ENCODE peak calls at places on chromosomes 1 and 21, in five cellular contexts. One of them, this sample, is unnamed.

GRCh38 chr1:236058141-236058626 is 6.7 kb downstream of the NID1 start:
- DNase-seq in NB4: no peak
- DNase-seq in stomach: no peak
- DNase-seq in uterus: no peak
- DNase-seq in sigmoid colon: peak; percentile 45
- DNase-seq in this sample: no peak

GRCh38 chr1:155892801-155893200 is 18.3 kb downstream of the RIT1 start:
- DNase-seq in stomach: no peak
- DNase-seq in NB4: no peak
- DNase-seq in sigmoid colon: no peak
- DNase-seq in uterus: no peak
- DNase-seq in this sample: no peak

GRCh38 chr1:59672851-59673574 is 141.7 kb upstream of the HOOK1 start:
- DNase-seq in stomach: no peak
- DNase-seq in NB4: peak; percentile 51
- DNase-seq in sigmoid colon: no peak
- DNase-seq in uterus: no peak
- DNase-seq in this sample: no peak

GRCh38 chr1:17419626-17420328 is 19.7 kb downstream of the RCC2 start:
- DNase-seq in uterus: peak; percentile 77
- DNase-seq in sigmoid colon: peak; percentile 83
- DNase-seq in NB4: peak; percentile 41
- DNase-seq in stomach: peak; percentile 79
- DNase-seq in this sample: peak; percentile 81

GRCh38 chr1:220151454-220151853 is 57.5 kb downstream of the IARS2 start:
- DNase-seq in NB4: no peak
- DNase-seq in stomach: peak; percentile 34
- DNase-seq in uterus: no peak
- DNase-seq in sigmoid colon: no peak
- DNase-seq in this sample: no peak

GRCh38 chr1:41641483-41641829 is 157.0 kb upstream of the EDN2 start:
- DNase-seq in uterus: no peak
- DNase-seq in NB4: no peak
- DNase-seq in sigmoid colon: no peak
- DNase-seq in stomach: no peak
- DNase-seq in this sample: no peak

GRCh38 chr21:36980280-36981048 is 14.0 kb upstream of the HLCS start:
- DNase-seq in uterus: peak; percentile 27
- DNase-seq in stomach: peak; percentile 52
- DNase-seq in NB4: no peak
- DNase-seq in sigmoid colon: no peak
- DNase-seq in this sample: no peak

GRCh38 chr1:10898921-10899320 is 102.5 kb upstream of the CASZ1 start:
- DNase-seq in uterus: no peak
- DNase-seq in sigmoid colon: no peak
- DNase-seq in NB4: no peak
- DNase-seq in stomach: no peak
- DNase-seq in this sample: no peak

GRCh38 chr1:61378498-61379180 is 296.3 kb downstream of the NFIA start:
- DNase-seq in uterus: no peak
- DNase-seq in sigmoid colon: no peak
- DNase-seq in stomach: no peak
- DNase-seq in NB4: no peak
- DNase-seq in this sample: peak; percentile 16

GRCh38 chr1:30783244-30783915 is 25.8 kb upstream of the LAPTM5 start:
- DNase-seq in NB4: peak; percentile 74
- DNase-seq in uterus: no peak
- DNase-seq in sigmoid colon: peak; percentile 78
- DNase-seq in stomach: no peak
- DNase-seq in this sample: no peak

GRCh38 chr1:225250432-225250831 is 177.4 kb downstream of the LBR start:
- DNase-seq in NB4: peak; percentile 97
- DNase-seq in sigmoid colon: no peak
- DNase-seq in stomach: no peak
- DNase-seq in uterus: no peak
- DNase-seq in this sample: no peak

GRCh38 chr21:26140185-26140584 is 30.4 kb downstream of the APP start:
- DNase-seq in uterus: peak; percentile 29
- DNase-seq in NB4: peak; percentile 3
- DNase-seq in sigmoid colon: peak; percentile 75
- DNase-seq in stomach: peak; percentile 54
- DNase-seq in this sample: no peak

GRCh38 chr1:15355968-15356621 is 53.6 kb upstream of the EFHD2 start:
- DNase-seq in stomach: no peak
- DNase-seq in uterus: no peak
- DNase-seq in NB4: no peak
- DNase-seq in sigmoid colon: no peak
- DNase-seq in this sample: no peak

GRCh38 chr1:204089044-204089751 is 16.3 kb downstream of the SOX13 start:
- DNase-seq in NB4: no peak
- DNase-seq in uterus: peak; percentile 86
- DNase-seq in stomach: no peak
- DNase-seq in sigmoid colon: peak; percentile 97
- DNase-seq in this sample: no peak

GRCh38 chr1:210025870-210026269 is 87.9 kb downstream of the SYT14 start:
- DNase-seq in uterus: no peak
- DNase-seq in sigmoid colon: no peak
- DNase-seq in NB4: no peak
- DNase-seq in stomach: no peak
- DNase-seq in this sample: no peak

GRCh38 chr1:112513112-112513870 is 4.5 kb downstream of the WNT2B start:
- DNase-seq in stomach: peak; percentile 32
- DNase-seq in uterus: no peak
- DNase-seq in NB4: no peak
- DNase-seq in sigmoid colon: no peak
- DNase-seq in this sample: no peak

GRCh38 chr21:24941316-24942185 is 665.7 kb downstream of the MRPL39 start:
- DNase-seq in stomach: peak; percentile 55
- DNase-seq in sigmoid colon: no peak
- DNase-seq in NB4: no peak
- DNase-seq in uterus: no peak
- DNase-seq in this sample: no peak

GRCh38 chr21:45993210-45994085 is 11.9 kb downstream of the COL6A1 start:
- DNase-seq in uterus: peak; percentile 44
- DNase-seq in stomach: no peak
- DNase-seq in sigmoid colon: peak; percentile 80
- DNase-seq in NB4: no peak
- DNase-seq in this sample: no peak

GRCh38 chr1:66752000-66752592 is at the start of gene DYNLT5:
- DNase-seq in sigmoid colon: peak; percentile 64
- DNase-seq in NB4: peak; percentile 12
- DNase-seq in uterus: peak; percentile 26
- DNase-seq in stomach: peak; percentile 32
- DNase-seq in this sample: peak; percentile 55

GRCh38 chr1:59434336-59434735 is 137.4 kb downstream of the FGGY start:
- DNase-seq in NB4: peak; percentile 14
- DNase-seq in sigmoid colon: no peak
- DNase-seq in uterus: no peak
- DNase-seq in stomach: no peak
- DNase-seq in this sample: no peak

GRCh38 chr1:91804546-91805023 is 81.4 kb downstream of the TGFBR3 start:
- DNase-seq in NB4: peak; percentile 30
- DNase-seq in uterus: no peak
- DNase-seq in stomach: no peak
- DNase-seq in sigmoid colon: no peak
- DNase-seq in this sample: no peak

GRCh38 chr1:35844826-35845225 is 37.0 kb downstream of the AGO4 start:
- DNase-seq in sigmoid colon: no peak
- DNase-seq in NB4: no peak
- DNase-seq in uterus: no peak
- DNase-seq in stomach: no peak
- DNase-seq in this sample: no peak

GRCh38 chr1:143691400-143691891 is 280.3 kb downstream of the FAM72C start:
- DNase-seq in uterus: no peak
- DNase-seq in NB4: no peak
- DNase-seq in sigmoid colon: no peak
- DNase-seq in stomach: no peak
- DNase-seq in this sample: no peak

GRCh38 chr1:201648911-201649775 is 110.2 kb downstream of the NAV1 start:
- DNase-seq in NB4: no peak
- DNase-seq in stomach: peak; percentile 31
- DNase-seq in sigmoid colon: peak; percentile 72
- DNase-seq in uterus: peak; percentile 62
- DNase-seq in this sample: no peak

GRCh38 chr1:176802316-176802715 is 339.3 kb downstream of the PAPPA2 start:
- DNase-seq in NB4: no peak
- DNase-seq in uterus: no peak
- DNase-seq in sigmoid colon: no peak
- DNase-seq in stomach: no peak
- DNase-seq in this sample: no peak

GRCh38 chr21:41760411-41760810 is 6.4 kb downstream of the RIPK4 start:
- DNase-seq in stomach: no peak
- DNase-seq in NB4: no peak
- DNase-seq in uterus: no peak
- DNase-seq in sigmoid colon: no peak
- DNase-seq in this sample: no peak

GRCh38 chr1:154784924-154785531 is 85.1 kb downstream of the KCNN3 start:
- DNase-seq in uterus: no peak
- DNase-seq in sigmoid colon: peak; percentile 58
- DNase-seq in NB4: no peak
- DNase-seq in stomach: peak; percentile 56
- DNase-seq in this sample: no peak

DNA sequence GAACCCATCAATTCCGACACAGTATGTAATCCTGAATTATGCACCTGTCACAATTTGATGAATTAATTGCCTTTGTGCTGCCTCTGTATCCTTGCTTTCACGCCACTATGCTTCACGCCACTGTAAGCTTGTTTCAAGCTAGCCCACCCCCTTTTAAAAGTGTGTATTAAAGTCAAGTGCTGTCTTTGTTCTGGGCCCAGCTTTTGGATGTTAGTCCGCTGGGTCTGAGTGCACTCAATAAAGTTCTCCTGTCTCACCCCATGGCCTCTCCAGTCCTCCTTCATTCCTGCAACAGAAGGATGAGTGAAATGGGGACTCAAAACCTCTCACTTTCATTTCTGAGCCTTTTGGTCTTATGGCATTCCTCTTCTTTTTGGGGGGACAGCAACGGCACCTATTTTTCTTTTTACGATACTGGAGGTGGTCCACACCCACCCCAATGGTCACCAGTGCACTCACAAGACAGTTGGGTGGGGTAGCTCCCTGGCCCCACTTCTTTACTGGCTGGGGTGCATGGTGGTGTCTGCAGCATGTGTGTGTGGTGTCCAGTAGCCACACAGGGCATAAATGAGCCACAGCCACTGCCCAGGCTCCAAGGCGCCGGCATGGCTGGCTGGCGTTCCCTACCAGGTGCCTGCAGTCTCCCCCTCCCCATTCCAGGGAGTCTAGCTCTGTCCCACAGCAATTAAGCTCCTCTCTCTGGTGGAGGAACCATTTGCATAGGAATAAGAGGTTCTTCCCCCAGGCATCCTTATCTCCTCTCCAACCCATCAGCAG is 1.8 kb downstream of the THEM4 start:
- DNase-seq in stomach: no peak
- DNase-seq in sigmoid colon: no peak
- DNase-seq in uterus: no peak
- DNase-seq in NB4: peak; percentile 38
- DNase-seq in this sample: peak; percentile 78
- TF ChIP-seq POLR2A in stomach: no peak
- TF ChIP-seq POLR2A in sigmoid colon: no peak
- TF ChIP-seq POLR2A in uterus: no peak
- TF ChIP-seq POLR2A in NB4: no peak
- TF ChIP-seq POLR2A in this sample: no peak

DNA sequence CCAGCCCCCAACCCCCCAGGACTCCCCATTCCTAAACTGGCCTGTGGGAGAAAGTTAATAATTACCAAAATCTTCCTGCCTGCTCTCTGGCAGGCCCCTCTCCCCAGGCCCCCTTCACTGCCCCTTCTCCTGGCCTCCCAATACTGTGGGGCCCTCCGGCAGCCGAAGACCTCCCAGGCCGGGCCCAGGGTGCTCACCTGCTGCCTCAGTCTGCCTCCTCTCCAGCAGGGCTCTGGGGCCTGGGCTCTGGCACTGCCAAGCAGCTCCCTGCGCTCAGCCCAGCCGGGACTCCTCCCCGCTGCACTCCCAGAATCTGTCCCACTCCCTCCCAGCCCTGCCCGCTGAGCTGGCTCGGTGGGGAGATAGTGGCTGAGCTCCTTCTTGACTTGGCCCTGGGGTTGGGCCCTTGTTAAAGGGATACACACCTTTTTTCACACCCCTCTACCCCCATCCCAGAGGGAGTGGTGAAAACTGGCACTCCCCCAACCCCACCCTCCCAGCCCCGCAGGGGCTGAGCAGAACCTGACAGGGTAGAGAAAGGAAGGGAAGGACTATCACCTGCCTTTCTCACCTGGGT is at the start of gene S100A16:
- DNase-seq in uterus: peak; percentile 81
- DNase-seq in stomach: peak; percentile 89
- DNase-seq in sigmoid colon: peak; percentile 93
- DNase-seq in NB4: no peak
- DNase-seq in this sample: no peak
- TF ChIP-seq POLR2A in uterus: peak; percentile 80
- TF ChIP-seq POLR2A in stomach: peak; percentile 83
- TF ChIP-seq POLR2A in sigmoid colon: peak; percentile 92
- TF ChIP-seq POLR2A in NB4: no peak
- TF ChIP-seq POLR2A in this sample: no peak

GRCh38 chr1:56382890-56383289 is 196.5 kb downstream of the PLPP3 start:
- DNase-seq in stomach: no peak
- DNase-seq in uterus: no peak
- DNase-seq in NB4: no peak
- DNase-seq in sigmoid colon: no peak
- DNase-seq in this sample: no peak
- TF ChIP-seq POLR2A in stomach: no peak
- TF ChIP-seq POLR2A in uterus: no peak
- TF ChIP-seq POLR2A in NB4: no peak
- TF ChIP-seq POLR2A in sigmoid colon: no peak
- TF ChIP-seq POLR2A in this sample: no peak

DNA sequence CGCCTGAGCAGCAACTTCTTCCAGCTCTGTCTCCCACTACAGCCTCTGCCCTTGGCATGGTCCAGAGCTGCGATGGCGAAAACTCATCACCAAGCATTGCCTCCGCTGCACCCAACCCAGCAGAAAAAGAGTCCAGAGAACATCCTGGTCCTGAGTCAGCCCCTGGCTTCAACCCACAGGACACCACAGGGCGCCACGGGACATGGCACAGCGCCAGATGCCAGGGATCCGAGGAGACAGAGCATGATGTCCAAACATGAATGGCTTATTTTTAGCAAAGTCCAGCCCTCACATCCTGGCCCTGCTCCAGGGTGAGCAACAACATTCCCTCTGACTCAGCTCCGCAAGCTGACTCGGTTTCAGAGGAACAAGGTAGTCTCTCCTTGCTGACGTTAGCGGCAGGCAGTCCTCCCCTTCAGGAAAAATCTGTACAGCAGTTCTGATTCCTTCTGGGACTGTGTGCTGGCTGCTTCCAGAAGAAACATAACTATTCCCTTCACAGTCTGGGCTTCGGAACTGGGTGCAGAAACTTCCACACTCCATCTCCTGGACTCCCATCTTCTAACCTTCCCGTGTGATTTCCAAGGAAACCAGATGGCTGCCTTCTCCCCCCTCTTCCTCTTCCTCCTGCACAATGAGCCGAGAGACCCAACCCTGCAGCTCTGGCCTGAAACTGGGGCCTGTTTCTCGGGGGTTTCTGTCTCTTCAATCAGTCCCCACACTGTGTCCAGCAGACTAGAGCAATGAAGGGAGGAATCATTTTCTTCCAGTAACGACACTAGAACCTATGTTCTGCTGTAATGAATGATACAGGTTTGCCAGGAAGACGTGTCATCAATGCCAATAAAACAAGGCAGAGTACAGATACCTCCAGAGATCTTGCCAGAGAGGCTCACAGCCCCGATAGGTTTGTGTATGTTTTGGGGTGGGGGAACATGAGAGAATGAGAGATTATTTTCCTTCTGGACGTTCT is 131.2 kb downstream of the TOMM20 start:
- DNase-seq in sigmoid colon: peak; percentile 100
- DNase-seq in uterus: peak; percentile 96
- DNase-seq in stomach: peak; percentile 95
- DNase-seq in NB4: no peak
- DNase-seq in this sample: no peak
- TF ChIP-seq POLR2A in sigmoid colon: peak; percentile 42
- TF ChIP-seq POLR2A in uterus: peak; percentile 45
- TF ChIP-seq POLR2A in stomach: no peak
- TF ChIP-seq POLR2A in NB4: no peak
- TF ChIP-seq POLR2A in this sample: no peak